ENCODE peak calls at places on chromosomes 13 and 19, in four cellular contexts. One of them, this sample, is unnamed.

GRCh38 chr13:50082426-50083283 is 67.4 kb downstream of the KCNRG start:
- DNase-seq in activated B cell treated with CpG ODN at 0.5 μM for 24 hours: peak
- DNase-seq in thoracic aorta: no peak
- DNase-seq in kidney epithelial cell: peak
- DNase-seq in this sample: peak

GRCh38 chr19:24140099-24140498 is 53.1 kb downstream of the ZNF254 start:
- DNase-seq in kidney epithelial cell: peak
- DNase-seq in activated B cell treated with CpG ODN at 0.5 μM for 24 hours: no peak
- DNase-seq in thoracic aorta: no peak
- DNase-seq in this sample: no peak

GRCh38 chr13:112733112-112733511 is 43.3 kb downstream of the ATP11A start:
- DNase-seq in activated B cell treated with CpG ODN at 0.5 μM for 24 hours: no peak
- DNase-seq in thoracic aorta: no peak
- DNase-seq in kidney epithelial cell: no peak
- DNase-seq in this sample: no peak

GRCh38 chr13:42835012-42835411 is 53.6 kb downstream of the FAM216B start:
- DNase-seq in activated B cell treated with CpG ODN at 0.5 μM for 24 hours: no peak
- DNase-seq in thoracic aorta: no peak
- DNase-seq in kidney epithelial cell: no peak
- DNase-seq in this sample: no peak

GRCh38 chr19:30303131-30303654 is 69.0 kb upstream of the ZNF536 start:
- DNase-seq in activated B cell treated with CpG ODN at 0.5 μM for 24 hours: no peak
- DNase-seq in thoracic aorta: no peak
- DNase-seq in kidney epithelial cell: no peak
- DNase-seq in this sample: no peak

GRCh38 chr19:19256072-19256969 is 16.8 kb downstream of the TM6SF2 start:
- DNase-seq in thoracic aorta: no peak
- DNase-seq in kidney epithelial cell: no peak
- DNase-seq in activated B cell treated with CpG ODN at 0.5 μM for 24 hours: no peak
- DNase-seq in this sample: no peak

GRCh38 chr19:54551293-54551692 is 22.3 kb upstream of the LILRA2 start:
- DNase-seq in activated B cell treated with CpG ODN at 0.5 μM for 24 hours: no peak
- DNase-seq in thoracic aorta: no peak
- DNase-seq in kidney epithelial cell: no peak
- DNase-seq in this sample: no peak

GRCh38 chr19:5927439-5927821 is 13.4 kb downstream of the CAPS start:
- DNase-seq in activated B cell treated with CpG ODN at 0.5 μM for 24 hours: no peak
- DNase-seq in thoracic aorta: no peak
- DNase-seq in kidney epithelial cell: no peak
- DNase-seq in this sample: no peak

GRCh38 chr13:30037306-30037705 is 186.9 kb upstream of the UBL3 start:
- DNase-seq in thoracic aorta: no peak
- DNase-seq in kidney epithelial cell: no peak
- DNase-seq in activated B cell treated with CpG ODN at 0.5 μM for 24 hours: no peak
- DNase-seq in this sample: no peak

GRCh38 chr13:30037766-30038165 is 187.3 kb upstream of the UBL3 start:
- DNase-seq in thoracic aorta: no peak
- DNase-seq in kidney epithelial cell: no peak
- DNase-seq in activated B cell treated with CpG ODN at 0.5 μM for 24 hours: no peak
- DNase-seq in this sample: no peak

GRCh38 chr13:30039506-30039905 is 189.1 kb upstream of the UBL3 start:
- DNase-seq in kidney epithelial cell: no peak
- DNase-seq in thoracic aorta: no peak
- DNase-seq in activated B cell treated with CpG ODN at 0.5 μM for 24 hours: no peak
- DNase-seq in this sample: no peak

GRCh38 chr13:30042272-30042671 is 191.9 kb upstream of the UBL3 start:
- DNase-seq in kidney epithelial cell: no peak
- DNase-seq in thoracic aorta: no peak
- DNase-seq in activated B cell treated with CpG ODN at 0.5 μM for 24 hours: no peak
- DNase-seq in this sample: no peak

DNA sequence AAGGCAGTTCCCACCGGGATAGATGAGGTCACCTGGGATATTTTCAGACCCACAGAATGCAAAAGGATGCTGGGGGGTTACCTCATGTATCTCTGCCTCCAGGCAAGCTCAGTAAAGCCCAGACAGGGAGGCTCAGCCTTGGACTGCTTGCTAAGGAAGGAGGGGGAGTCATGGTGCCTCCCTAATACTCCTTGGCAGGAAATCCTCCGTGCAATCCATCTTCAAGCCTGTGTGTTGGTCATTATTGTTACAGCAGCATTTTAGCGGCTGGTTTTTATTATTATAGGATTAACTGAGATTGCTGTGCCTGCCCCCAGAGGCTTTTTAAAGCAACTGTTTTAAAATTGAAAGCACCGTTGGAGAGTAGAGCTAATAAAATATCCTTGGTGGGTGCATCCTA is 188.5 kb upstream of the UBL3 start:
- DNase-seq in activated B cell treated with CpG ODN at 0.5 μM for 24 hours: no peak
- DNase-seq in kidney epithelial cell: no peak
- DNase-seq in thoracic aorta: no peak
- DNase-seq in this sample: no peak
- TF ChIP-seq CTCF in activated B cell treated with CpG ODN at 0.5 μM for 24 hours: no peak
- TF ChIP-seq CTCF in kidney epithelial cell: no peak
- TF ChIP-seq CTCF in thoracic aorta: no peak
- TF ChIP-seq CTCF in this sample: no peak

GRCh38 chr19:3821156-3821555 is 35.0 kb upstream of the MATK start:
- DNase-seq in activated B cell treated with CpG ODN at 0.5 μM for 24 hours: no peak
- DNase-seq in thoracic aorta: no peak
- DNase-seq in kidney epithelial cell: no peak
- DNase-seq in this sample: no peak
- TF ChIP-seq CTCF in activated B cell treated with CpG ODN at 0.5 μM for 24 hours: no peak
- TF ChIP-seq CTCF in thoracic aorta: no peak
- TF ChIP-seq CTCF in kidney epithelial cell: no peak
- TF ChIP-seq CTCF in this sample: no peak

GRCh38 chr13:26946675-26947342 is 186.2 kb upstream of the GPR12 start:
- DNase-seq in kidney epithelial cell: no peak
- DNase-seq in activated B cell treated with CpG ODN at 0.5 μM for 24 hours: no peak
- DNase-seq in thoracic aorta: no peak
- DNase-seq in this sample: no peak
- TF ChIP-seq CTCF in kidney epithelial cell: peak
- TF ChIP-seq CTCF in activated B cell treated with CpG ODN at 0.5 μM for 24 hours: no peak
- TF ChIP-seq CTCF in thoracic aorta: peak
- TF ChIP-seq CTCF in this sample: no peak

GRCh38 chr19:44496711-44497110 is 3.6 kb downstream of the ZNF180 start:
- DNase-seq in activated B cell treated with CpG ODN at 0.5 μM for 24 hours: no peak
- DNase-seq in kidney epithelial cell: no peak
- DNase-seq in thoracic aorta: no peak
- DNase-seq in this sample: no peak

GRCh38 chr19:44498988-44499387 is 1.3 kb downstream of the ZNF180 start:
- DNase-seq in thoracic aorta: no peak
- DNase-seq in kidney epithelial cell: no peak
- DNase-seq in activated B cell treated with CpG ODN at 0.5 μM for 24 hours: no peak
- DNase-seq in this sample: no peak

GRCh38 chr19:44499559-44499958 is 763 bp downstream of the ZNF180 start:
- DNase-seq in kidney epithelial cell: no peak
- DNase-seq in activated B cell treated with CpG ODN at 0.5 μM for 24 hours: no peak
- DNase-seq in thoracic aorta: no peak
- DNase-seq in this sample: no peak

DNA sequence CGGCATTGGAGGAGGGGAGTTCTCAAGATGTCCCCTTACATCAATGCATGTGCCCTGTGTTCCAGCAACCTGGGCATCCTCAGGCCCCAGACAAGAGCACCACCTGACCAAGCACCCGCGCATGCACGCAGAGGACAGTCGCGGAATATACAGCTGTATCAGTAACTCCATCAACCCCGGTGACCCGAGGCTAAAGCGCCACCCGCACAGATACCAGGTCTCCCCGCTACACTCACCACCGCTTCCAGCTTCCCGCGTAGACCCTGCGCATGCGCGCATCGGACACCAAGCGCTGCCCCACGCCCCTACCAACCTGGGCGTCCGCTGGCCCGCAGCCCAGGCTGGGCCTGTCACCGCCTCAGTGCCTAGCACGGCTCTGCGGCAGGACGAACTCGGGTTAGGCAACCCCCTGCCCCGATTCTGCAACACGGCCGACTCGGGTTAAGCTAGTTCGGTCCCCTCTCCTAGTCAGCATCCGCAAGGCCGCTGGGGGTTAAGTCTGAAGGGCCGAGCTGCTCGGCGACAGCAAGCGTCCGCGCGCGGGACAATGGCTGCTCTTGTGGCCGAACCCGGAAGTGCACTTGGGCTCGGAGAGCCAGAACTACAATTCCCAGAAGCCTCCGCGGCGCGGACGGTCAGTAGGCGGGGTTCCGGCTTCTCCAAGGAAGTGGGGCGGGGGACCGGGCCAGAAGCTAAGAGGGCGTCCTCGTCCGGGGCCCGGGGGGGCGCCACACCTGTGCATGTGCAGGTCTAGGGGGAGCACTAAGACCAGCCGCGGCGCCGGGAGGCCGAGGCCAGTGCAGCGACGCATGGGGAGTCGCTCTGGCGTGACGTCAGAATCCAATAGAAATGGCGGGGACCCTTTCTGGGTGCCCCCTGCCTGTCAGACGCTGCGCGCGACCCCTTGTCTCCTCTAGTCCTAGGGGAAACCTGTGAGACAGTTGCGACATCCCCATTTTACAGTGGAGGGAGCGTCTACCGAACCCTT is at the start of gene ZNF180:
- DNase-seq in thoracic aorta: peak
- DNase-seq in activated B cell treated with CpG ODN at 0.5 μM for 24 hours: peak
- DNase-seq in kidney epithelial cell: peak
- DNase-seq in this sample: peak
- TF ChIP-seq CTCF in thoracic aorta: peak
- TF ChIP-seq CTCF in activated B cell treated with CpG ODN at 0.5 μM for 24 hours: no peak
- TF ChIP-seq CTCF in kidney epithelial cell: peak
- TF ChIP-seq CTCF in this sample: no peak

DNA sequence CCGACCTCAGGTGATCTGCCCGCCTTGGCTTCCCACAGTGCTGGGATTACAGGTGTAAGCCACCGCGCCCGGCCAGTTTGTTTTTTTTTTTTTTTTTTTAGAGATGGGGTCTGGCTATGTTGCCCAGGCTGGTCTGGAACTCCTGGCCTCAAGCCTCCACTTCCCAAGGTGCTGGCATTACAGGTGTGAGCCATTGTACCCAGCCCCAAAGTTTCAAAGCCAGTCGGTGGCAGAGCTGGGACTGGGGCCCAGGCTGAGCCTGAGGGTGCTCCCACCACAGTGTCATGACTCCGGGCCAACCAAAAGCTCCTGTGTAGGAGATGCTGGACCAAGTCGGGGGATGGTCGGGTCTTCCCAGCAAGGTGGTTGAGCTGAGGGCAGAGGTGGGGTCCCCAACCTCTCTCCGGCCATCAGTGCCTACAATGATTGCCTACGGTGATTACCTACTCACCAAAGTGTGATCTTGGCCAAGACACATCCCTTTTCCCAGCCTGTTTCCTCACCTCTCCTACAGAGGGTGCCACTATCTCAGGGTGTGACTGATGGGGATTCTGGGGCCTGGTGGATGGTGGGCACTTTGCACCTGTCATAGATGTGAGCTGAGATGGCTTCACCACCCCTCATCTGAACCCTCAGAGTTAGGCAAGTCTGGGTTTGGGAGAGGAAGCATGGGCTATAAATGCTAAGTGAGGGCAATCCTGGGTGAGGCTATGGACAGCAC is 5.9 kb upstream of the SAMD1 start:
- DNase-seq in kidney epithelial cell: no peak
- DNase-seq in activated B cell treated with CpG ODN at 0.5 μM for 24 hours: no peak
- DNase-seq in thoracic aorta: no peak
- DNase-seq in this sample: no peak
- TF ChIP-seq CTCF in kidney epithelial cell: peak
- TF ChIP-seq CTCF in activated B cell treated with CpG ODN at 0.5 μM for 24 hours: no peak
- TF ChIP-seq CTCF in thoracic aorta: no peak
- TF ChIP-seq CTCF in this sample: no peak

GRCh38 chr19:56671613-56671994 is at the start of gene ZNF835:
- DNase-seq in kidney epithelial cell: peak
- DNase-seq in activated B cell treated with CpG ODN at 0.5 μM for 24 hours: peak
- DNase-seq in thoracic aorta: peak
- DNase-seq in this sample: peak
- TF ChIP-seq CTCF in kidney epithelial cell: no peak
- TF ChIP-seq CTCF in activated B cell treated with CpG ODN at 0.5 μM for 24 hours: no peak
- TF ChIP-seq CTCF in thoracic aorta: peak
- TF ChIP-seq CTCF in this sample: no peak

This sample was measured in lower leg skin.